ENCODE peak calls at places on chromosomes 16 and 17, in five cellular contexts. K is H9, U is neuronal stem cell, N is trophoblast cell, X is H1. L is an unnamed sample. For H3K79me1, the result is how much of the 10 kb centered on the place peaks cover.

GRCh38 chr17:37239690-37240344 is 136.0 kb upstream of the C17orf78 start:
- DNase-seq in K (no peak), U (peak), N (no peak), X (no peak), L (peak)

GRCh38 chr17:64182325-64183012 is 52.5 kb upstream of the ERN1 start:
- DNase-seq in K (no peak), U (no peak), N (no peak), X (no peak), L (no peak)

GRCh38 chr17:55742272-55743102 is 8.4 kb upstream of the PCTP start:
- DNase-seq in K (no peak), U (no peak), N (no peak), X (no peak), L (no peak)

GRCh38 chr17:76276461-76277299 is 11.5 kb downstream of the UBALD2 start:
- DNase-seq in K (no peak), U (no peak), N (peak), X (no peak), L (peak)

GRCh38 chr17:28460901-28461300 is 12.5 kb upstream of the SLC13A2 start:
- DNase-seq in K (no peak), U (no peak), N (no peak), X (no peak), L (no peak)

GRCh38 chr16:47463771-47464624 is 2.9 kb downstream of the PHKB start:
- DNase-seq in K (no peak), U (no peak), N (no peak), X (no peak), L (no peak)

GRCh38 chr17:1186214-1186820 is 6.5 kb upstream of the ABR start:
- DNase-seq in K (no peak), U (no peak), N (no peak), X (no peak), L (no peak)

GRCh38 chr17:45137561-45138305 is 2.2 kb downstream of the ACBD4 start:
- DNase-seq in K (no peak), U (no peak), N (no peak), X (no peak), L (no peak)

GRCh38 chr16:84455031-84455430 is 49.4 kb downstream of the MEAK7 start:
- DNase-seq in K (peak), U (no peak), N (no peak), X (no peak), L (no peak)

GRCh38 chr16:68356249-68356918 is 45.6 kb downstream of the PRMT7 start:
- DNase-seq in K (no peak), U (no peak), N (no peak), X (no peak), L (peak)

GRCh38 chr17:56597495-56597990 is 4.0 kb downstream of the NOG start:
- DNase-seq in K (peak), U (peak), N (peak), X (peak), L (peak)

GRCh38 chr16:49567940-49568339 is 194.3 kb downstream of the C16orf78 start:
- DNase-seq in K (no peak), U (no peak), N (no peak), X (no peak), L (no peak)

GRCh38 chr16:59148312-59148711 is 414.2 kb upstream of the GOT2 start:
- DNase-seq in K (no peak), U (no peak), N (no peak), X (no peak), L (no peak)
- H3K79me1 ChIP-seq in K (under half), U (under half), N (under half), X (under half), L (under half)

GRCh38 chr17:16465861-16466338 is 26.1 kb downstream of the LRRC75A start:
- DNase-seq in K (peak), U (no peak), N (no peak), X (no peak), L (no peak)
- H2BK12ac ChIP-seq in K (no peak), U (no peak), N (no peak), X (no peak), L (no peak)

DNA sequence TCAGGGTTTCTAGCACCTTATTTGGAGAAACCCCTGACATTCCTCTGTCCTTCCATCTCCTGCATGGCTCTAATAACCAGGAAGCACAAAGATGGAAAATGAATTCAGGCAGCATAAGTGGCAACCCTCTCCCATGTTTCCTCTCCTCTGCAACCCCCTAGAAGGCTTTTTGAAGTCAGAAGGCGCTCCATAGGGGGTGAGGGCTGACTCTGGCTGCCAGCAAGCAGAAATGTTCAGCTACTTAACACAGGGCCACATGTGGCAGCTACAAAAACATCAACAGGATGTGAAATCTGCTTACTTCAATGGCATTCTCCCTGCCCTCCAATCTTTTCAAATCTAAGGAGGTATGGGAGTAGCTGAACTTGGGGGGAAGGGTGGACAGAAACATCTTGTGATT is 55.2 kb upstream of the IRX5 start:
- DNase-seq in K (no peak), U (no peak), N (no peak), X (peak), L (no peak)
- H3K4me2 ChIP-seq in K (no peak), U (no peak), N (no peak), X (no peak), L (no peak)

GRCh38 chr16:73037845-73038570 is 9.9 kb downstream of the ZFHX3 start:
- DNase-seq in K (no peak), U (no peak), N (no peak), X (no peak), L (no peak)

GRCh38 chr16:73040136-73040535 is 7.8 kb downstream of the ZFHX3 start:
- DNase-seq in K (peak), U (no peak), N (no peak), X (no peak), L (no peak)

GRCh38 chr16:73041644-73042043 is 6.3 kb downstream of the ZFHX3 start:
- DNase-seq in K (no peak), U (no peak), N (no peak), X (no peak), L (no peak)

GRCh38 chr16:73042807-73043206 is 5.1 kb downstream of the ZFHX3 start:
- DNase-seq in K (no peak), U (no peak), N (no peak), X (no peak), L (no peak)

DNA sequence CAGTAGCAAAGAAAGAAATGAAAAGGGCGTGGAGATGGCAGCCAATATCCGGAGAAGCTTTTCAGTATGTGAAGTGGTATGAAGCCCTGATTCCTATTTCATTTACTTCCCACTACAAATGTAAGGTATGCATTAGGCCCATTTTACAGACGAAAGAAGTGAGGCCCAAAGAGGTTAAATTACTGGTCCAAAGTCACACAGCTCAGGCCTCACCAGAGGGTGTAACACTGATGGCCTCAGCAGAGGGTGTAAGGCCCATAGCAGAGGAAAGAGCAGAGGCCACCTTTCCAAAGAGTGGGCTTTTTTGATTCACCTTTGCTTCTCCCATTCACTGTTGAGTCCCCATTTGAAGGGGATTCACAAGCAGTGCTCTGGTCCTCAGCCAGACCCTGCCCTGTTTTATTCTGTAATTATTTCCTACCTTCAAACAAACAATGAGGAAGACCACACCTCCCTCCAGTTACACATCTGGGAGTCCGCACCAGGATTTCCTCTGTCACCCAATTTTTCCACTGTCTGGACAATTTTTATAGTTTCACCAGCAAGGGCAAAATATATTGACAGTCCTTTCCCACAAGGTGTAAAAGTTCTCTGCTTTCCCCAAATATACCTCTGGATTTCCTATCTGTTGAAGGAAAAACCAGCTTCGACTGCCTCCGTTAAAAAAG is 7.1 kb downstream of the ZFHX3 start:
- DNase-seq in K (no peak), U (no peak), N (no peak), X (no peak), L (no peak)
- H3K79me1 ChIP-seq in K (under half), U (under half), N (under half), X (under half), L (under half)

GRCh38 chr17:43372273-43372911 is 26.4 kb upstream of the ARL4D start:
- DNase-seq in K (no peak), U (no peak), N (no peak), X (no peak), L (peak)
- H2BK12ac ChIP-seq in K (no peak), U (no peak), N (no peak), X (no peak), L (no peak)

DNA sequence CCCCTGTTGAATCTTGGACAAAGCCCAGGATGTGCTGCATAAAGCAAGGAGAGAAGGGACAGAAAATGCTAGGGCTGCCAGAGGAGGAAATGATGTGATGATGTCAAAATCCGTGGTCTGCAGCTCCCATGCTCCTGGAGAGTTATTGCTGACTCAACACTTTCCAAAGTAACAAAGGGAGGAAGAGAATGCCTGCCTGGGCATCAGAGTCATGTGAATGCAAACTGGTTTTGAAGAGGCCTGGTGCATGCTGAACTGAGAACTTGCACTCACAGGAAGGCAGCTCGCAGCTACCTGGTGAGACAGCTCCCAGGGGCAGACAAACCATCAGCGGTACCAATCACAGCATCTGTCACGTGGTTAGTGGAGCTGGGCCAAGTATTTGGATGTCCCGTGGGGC is 2.8 kb downstream of the MARVELD3 start:
- DNase-seq in K (no peak), U (no peak), N (no peak), X (no peak), L (peak)
- H3K4me2 ChIP-seq in K (no peak), U (no peak), N (peak), X (no peak), L (no peak)

GRCh38 chr17:17056167-17056562 is 13.9 kb downstream of the MPRIP start:
- DNase-seq in K (peak), U (no peak), N (no peak), X (no peak), L (no peak)
- H3K79me1 ChIP-seq in K (under half), U (under half), N (under half), X (under half), L (under half)

L was measured in mesenchymal stem cell.